ENCODE peak calls at places on chromosomes 1 and 21, in five cellular contexts. Z is activated CD4-positive, alpha-beta T cell treated with anti-CD3 and anti-CD28 coated beads, Interleukin-2, amount 10 ng/mL, durations not matched to agents 7 days and 5 days; O is right lobe of liver; Q is stimulated activated CD4-positive, alpha-beta T cell treated with anti-CD3 and anti-CD28 coated beads, Interleukin-15, amount 100 ng/mL, for 48 hours; M is brain microvascular endothelial cell. D is an unnamed sample.
A peak's percentile ranks its signal among the peaks of the same experiment; 100 is the strongest.

GRCh38 chr1:32180186-32181060 is 948 bp downstream of the TXLNA start:
- DNase-seq in Z (peak; percentile 26), O (peak; percentile 70), Q (peak; percentile 10), M (peak; percentile 29), D (no peak)

GRCh38 chr1:206470692-206471414 is 577 bp downstream of the IKBKE start:
- DNase-seq in Z (peak; percentile 70), O (no peak), Q (no peak), M (peak; percentile 73), D (no peak)

GRCh38 chr1:59505596-59506028 is 208.7 kb downstream of the FGGY start:
- DNase-seq in Z (no peak), O (no peak), Q (no peak), M (no peak), D (peak; percentile 74)

GRCh38 chr1:92961896-92962752 is 862 bp upstream of the DIPK1A start:
- DNase-seq in Z (peak; percentile 85), O (peak; percentile 64), Q (peak; percentile 58), M (no peak), D (no peak)

GRCh38 chr1:16434007-16434406 is 3.2 kb downstream of the SPATA21 start:
- DNase-seq in Z (no peak), O (no peak), Q (no peak), M (no peak), D (no peak)

GRCh38 chr21:33898546-33898945 is 17.1 kb downstream of the ATP5PO start:
- DNase-seq in Z (no peak), O (no peak), Q (no peak), M (peak; percentile 21), D (no peak)

GRCh38 chr1:96281491-96281890 is 440.1 kb upstream of the PTBP2 start:
- DNase-seq in Z (no peak), O (no peak), Q (no peak), M (no peak), D (no peak)

GRCh38 chr21:39804264-39804663 is 59.3 kb downstream of the IGSF5 start:
- DNase-seq in Z (no peak), O (no peak), Q (no peak), M (no peak), D (no peak)

GRCh38 chr1:14522331-14523241 is 75.9 kb upstream of the KAZN start:
- DNase-seq in Z (no peak), O (no peak), Q (no peak), M (peak; percentile 6), D (no peak)

GRCh38 chr1:183652547-183653467 is at the start of gene APOBEC4:
- DNase-seq in Z (no peak), O (no peak), Q (no peak), M (no peak), D (no peak)

GRCh38 chr1:62823556-62823955 is 39.6 kb downstream of the ATG4C start:
- DNase-seq in Z (no peak), O (no peak), Q (no peak), M (peak; percentile 22), D (no peak)

GRCh38 chr1:39898648-39899603 is 2.8 kb downstream of the MYCL start:
- DNase-seq in Z (no peak), O (peak; percentile 91), Q (no peak), M (peak; percentile 73), D (no peak)

GRCh38 chr1:235067396-235068154 is 61.1 kb downstream of the TOMM20 start:
- DNase-seq in Z (no peak), O (peak; percentile 88), Q (no peak), M (peak; percentile 97), D (no peak)

GRCh38 chr1:230752407-230752806 is 5.2 kb downstream of the CAPN9 start:
- DNase-seq in Z (no peak), O (no peak), Q (no peak), M (no peak), D (peak; percentile 78)

GRCh38 chr1:232162001-232162400 is 467.9 kb downstream of the SIPA1L2 start:
- DNase-seq in Z (no peak), O (no peak), Q (no peak), M (no peak), D (no peak)

GRCh38 chr1:115810609-115811008 is 30.3 kb downstream of the NHLH2 start:
- DNase-seq in Z (no peak), O (no peak), Q (no peak), M (no peak), D (no peak)

GRCh38 chr21:34274001-34274400 is 89.8 kb upstream of the KCNE2 start:
- DNase-seq in Z (no peak), O (no peak), Q (no peak), M (peak; percentile 30), D (no peak)